ENCODE peak calls at places on chromosomes 1 and 21, in five cellular contexts. H, F, V, I and P are unnamed samples.

GRCh38 chr1:145975216-145975615 is 10.7 kb downstream of the POLR3GL start:
- DNase-seq in I (no peak), F (no peak), V (no peak), H (no peak), P (no peak)

GRCh38 chr1:1599030-1599916 is 662 bp downstream of the FNDC10 start:
- DNase-seq in V (no peak), H (peak), F (peak), I (no peak), P (peak)

GRCh38 chr21:42012763-42013329 is 2.7 kb upstream of the ZBTB21 start:
- DNase-seq in I (no peak), V (no peak), F (no peak), H (no peak), P (no peak)

GRCh38 chr1:229691362-229691761 is 65.3 kb downstream of the URB2 start:
- DNase-seq in F (no peak), I (no peak), V (no peak), H (no peak), P (no peak)

GRCh38 chr1:43363283-43363934 is 4.4 kb downstream of the ELOVL1 start:
- DNase-seq in H (no peak), I (no peak), V (no peak), F (no peak), P (no peak)

GRCh38 chr1:207397525-207397926 is 56.6 kb upstream of the CR2 start:
- DNase-seq in V (no peak), I (no peak), F (no peak), H (no peak), P (no peak)

GRCh38 chr1:205525495-205526285 is 21.2 kb downstream of the CDK18 start:
- DNase-seq in I (no peak), V (no peak), H (no peak), F (no peak), P (no peak)

GRCh38 chr1:153957744-153958110 is 685 bp downstream of the CRTC2 start:
- DNase-seq in V (peak), I (no peak), F (peak), H (peak), P (peak)

GRCh38 chr1:54153548-54154439 is 994 bp upstream of the CDCP2 start:
- DNase-seq in V (no peak), F (no peak), H (no peak), I (no peak), P (no peak)

GRCh38 chr1:64861611-64862010 is 104.7 kb downstream of the JAK1 start:
- DNase-seq in V (no peak), I (no peak), F (no peak), H (no peak), P (no peak)

GRCh38 chr1:115164484-115164883 is 75.2 kb upstream of the TSPAN2 start:
- DNase-seq in I (no peak), V (no peak), F (no peak), H (no peak), P (no peak)

GRCh38 chr1:164950453-164951052 is 391.6 kb downstream of the PBX1 start:
- DNase-seq in I (no peak), V (no peak), H (no peak), F (no peak), P (no peak)

GRCh38 chr21:42221581-42222345 is 2.8 kb downstream of the ABCG1 start:
- DNase-seq in I (peak), H (no peak), F (no peak), V (no peak), P (no peak)

GRCh38 chr1:77511440-77511840 is 171.0 kb downstream of the ZZZ3 start:
- DNase-seq in F (no peak), V (no peak), I (no peak), H (no peak), P (no peak)

GRCh38 chr1:109804660-109805059 is 40.9 kb upstream of the EPS8L3 start:
- DNase-seq in V (no peak), F (no peak), H (no peak), I (no peak), P (peak)

GRCh38 chr1:115188680-115189395 is 99.5 kb upstream of the TSPAN2 start:
- DNase-seq in H (no peak), F (no peak), V (no peak), I (no peak), P (no peak)

GRCh38 chr21:15370576-15370975 is 305.8 kb upstream of the NRIP1 start:
- DNase-seq in F (no peak), V (no peak), H (no peak), I (no peak), P (no peak)

GRCh38 chr1:202958544-202959275 is 598 bp upstream of the ADIPOR1 start:
- DNase-seq in V (peak), F (no peak), H (no peak), I (no peak), P (peak)

GRCh38 chr1:214472362-214472761 is 79.0 kb downstream of the PTPN14 start:
- DNase-seq in H (no peak), I (no peak), V (no peak), F (no peak), P (no peak)

GRCh38 chr1:193755441-193755840 is 569.0 kb upstream of the B3GALT2 start:
- DNase-seq in F (no peak), I (no peak), H (no peak), V (no peak), P (no peak)

GRCh38 chr1:162822391-162823200 is 32.1 kb downstream of the HSD17B7 start:
- DNase-seq in I (no peak), F (no peak), H (no peak), V (no peak), P (peak)

GRCh38 chr1:180791806-180792205 is 120.9 kb upstream of the KIAA1614 start:
- DNase-seq in H (no peak), V (no peak), F (no peak), I (no peak), P (no peak)

GRCh38 chr1:246579818-246580217 is 13.6 kb downstream of the CNST start:
- DNase-seq in H (no peak), F (peak), I (no peak), V (no peak), P (no peak)

GRCh38 chr1:212228591-212229119 is 56.6 kb upstream of the PPP2R5A start:
- DNase-seq in H (no peak), V (no peak), I (no peak), F (no peak), P (no peak)

GRCh38 chr1:98794196-98794886 is 132.8 kb downstream of the SNX7 start:
- DNase-seq in H (peak), F (peak), I (peak), V (peak), P (peak)